ENCODE peak calls at places on chromosomes 2 and 18, in five cellular contexts. N is GM23248; I is endodermal cell; R is CD4-positive, alpha-beta memory T cell; W is spleen. B is an unnamed sample.
A peak's percentile ranks its signal among the peaks of the same experiment; 100 is the strongest.

GRCh38 chr2:8049851-8050571 is 631.8 kb upstream of the ID2 start:
- DNase-seq in N (no peak), I (no peak), R (no peak), W (no peak), B (no peak)

GRCh38 chr2:173231042-173231441 is 123.6 kb upstream of the CDCA7 start:
- DNase-seq in N (no peak), I (no peak), R (no peak), W (no peak), B (no peak)

GRCh38 chr2:36653155-36653554 is 43.4 kb upstream of the VIT start:
- DNase-seq in N (no peak), I (no peak), R (no peak), W (no peak), B (no peak)

GRCh38 chr2:157181234-157181633 is 76.3 kb upstream of the GALNT5 start:
- DNase-seq in N (no peak), I (no peak), R (no peak), W (no peak), B (no peak)

GRCh38 chr2:230130668-230131364 is 62.1 kb upstream of the SLC16A14 start:
- DNase-seq in N (peak; percentile 15), I (peak; percentile 60), R (no peak), W (peak; percentile 79), B (peak; percentile 66)

GRCh38 chr2:81870119-81870518 is 1565.6 kb upstream of the LRRTM1 start:
- DNase-seq in N (no peak), I (no peak), R (no peak), W (no peak), B (no peak)

GRCh38 chr2:237154050-237154638 is 68.5 kb downstream of the COPS8 start:
- DNase-seq in N (peak; percentile 65), I (peak; percentile 88), R (peak; percentile 57), W (no peak), B (no peak)

GRCh38 chr2:27212626-27213471 is 781 bp upstream of the SLC5A6 start:
- DNase-seq in N (peak; percentile 86), I (no peak), R (peak; percentile 75), W (no peak), B (no peak)

GRCh38 chr18:57084331-57085298 is 62.3 kb upstream of the BOD1L2 start:
- DNase-seq in N (no peak), I (no peak), R (no peak), W (no peak), B (no peak)

DNA sequence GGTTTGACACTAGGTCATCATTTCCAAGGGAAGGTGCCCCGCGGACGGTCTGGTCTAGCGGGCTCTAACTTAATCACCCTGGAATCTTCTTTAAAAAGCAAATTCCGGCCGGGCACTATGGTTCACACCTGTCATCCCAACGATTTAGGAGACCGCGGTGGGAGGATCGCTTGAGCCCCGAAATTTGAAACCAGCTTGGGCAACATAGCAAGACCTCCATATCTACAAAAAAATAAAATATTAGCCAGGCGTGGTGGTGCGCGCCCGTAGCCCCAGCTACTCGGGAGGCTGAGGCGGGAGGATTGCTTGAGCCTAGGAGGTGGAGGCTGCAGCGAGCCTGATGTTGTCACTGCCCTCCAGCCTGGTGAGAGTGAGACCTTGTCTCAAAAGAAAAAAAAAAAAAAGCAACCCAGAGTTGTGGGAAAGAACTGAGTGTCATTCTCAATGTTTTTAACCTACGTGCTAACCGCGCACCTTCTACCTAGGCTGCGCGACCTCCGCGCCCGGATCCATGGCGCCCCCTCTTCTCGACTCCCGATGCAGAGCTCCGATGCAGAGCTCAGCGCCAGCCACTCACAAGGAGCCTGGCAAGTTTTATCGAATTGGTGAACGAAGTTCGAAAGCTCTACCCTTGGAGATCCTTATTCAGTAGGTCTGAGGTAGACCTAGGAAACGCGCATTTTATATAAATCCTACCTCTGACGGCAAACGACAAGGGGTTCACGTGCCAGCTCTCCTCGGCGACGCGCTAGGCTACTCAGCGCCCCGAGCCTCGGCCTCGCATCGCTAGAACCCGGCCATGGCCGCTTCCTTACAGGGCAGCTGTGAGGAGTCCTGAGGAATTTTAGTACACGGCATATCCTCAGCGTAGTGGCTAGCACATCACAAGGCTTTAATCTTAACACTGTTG is 877 bp upstream of the TWSG1 start:
- DNase-seq in N (peak; percentile 79), I (peak; percentile 84), R (no peak), W (peak; percentile 84), B (no peak)
- H3K27ac ChIP-seq in N (peak overlapping the region; percentile 78), I (peak overlapping the region; percentile 59), R (peak overlapping the region; percentile 49), W (peak overlapping the region; percentile 87), B (peak overlapping the region; percentile 61)

DNA sequence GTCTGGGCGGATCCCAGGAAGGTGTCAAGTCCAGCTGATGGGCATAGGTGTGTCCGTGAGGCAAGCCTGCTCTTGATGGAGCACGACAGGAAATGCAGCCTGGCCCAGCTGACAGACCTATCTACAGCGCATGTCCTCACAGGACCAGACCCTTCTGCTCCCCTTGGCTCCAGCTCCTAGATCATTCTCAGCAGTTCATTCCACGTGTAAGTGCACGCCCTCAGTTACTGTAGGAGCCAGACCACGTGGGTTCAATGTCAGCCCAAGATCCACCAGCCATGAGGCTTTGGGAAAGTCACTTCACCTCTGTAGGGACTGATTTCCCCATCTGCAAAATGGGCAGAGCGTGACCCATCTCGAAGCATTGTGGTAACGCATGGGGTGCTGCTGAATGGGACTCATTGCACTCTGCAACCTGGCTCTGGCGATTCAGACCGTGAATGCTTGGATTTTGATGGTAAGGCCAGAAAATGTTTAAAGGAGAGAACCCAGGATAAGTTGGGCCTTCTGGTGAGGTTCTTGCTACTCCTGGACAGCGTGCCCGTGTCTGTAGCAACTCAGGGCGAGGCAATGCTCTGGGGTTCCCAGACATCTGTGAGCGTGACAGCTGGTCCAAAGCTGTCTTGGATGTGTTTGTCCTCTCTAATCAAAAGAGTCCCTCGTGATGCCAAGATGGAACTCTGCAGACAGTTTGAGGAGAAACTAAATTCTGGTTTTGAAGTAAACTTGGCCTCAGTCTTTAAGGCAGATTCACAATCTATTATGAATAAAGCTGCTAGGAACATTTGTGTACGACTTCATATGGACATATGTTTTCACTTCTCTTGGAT is 47.6 kb downstream of the TMEM17 start:
- DNase-seq in N (no peak), I (no peak), R (no peak), W (no peak), B (peak; percentile 67)
- H3K4me1 ChIP-seq in N (peaks cover 19% of the 10 kb centered on the region), I (peaks cover 3% of the 10 kb centered on the region), R (peaks cover 4% of the 10 kb centered on the region), W (peaks cover 4% of the 10 kb centered on the region), B (peaks cover 21% of the 10 kb centered on the region)

GRCh38 chr2:175318542-175318941 is 137.0 kb upstream of the ATP5MC3 start:
- DNase-seq in N (no peak), I (no peak), R (no peak), W (no peak), B (no peak)
- H3K27me3 ChIP-seq in N (peaks cover 13% of the 10 kb centered on the region), I (no peaks in the 10 kb centered on the region), R (no peaks in the 10 kb centered on the region), W (peaks cover 3% of the 10 kb centered on the region), B (peaks cover 9% of the 10 kb centered on the region)

GRCh38 chr18:62850619-62851306 is 135.4 kb downstream of the PHLPP1 start:
- DNase-seq in N (no peak), I (no peak), R (no peak), W (no peak), B (no peak)

GRCh38 chr18:62848946-62849345 is 133.6 kb downstream of the PHLPP1 start:
- DNase-seq in N (peak; percentile 54), I (no peak), R (no peak), W (no peak), B (no peak)

GRCh38 chr18:62844850-62845643 is 129.7 kb downstream of the PHLPP1 start:
- DNase-seq in N (peak; percentile 3), I (no peak), R (no peak), W (no peak), B (no peak)

GRCh38 chr18:62846334-62846733 is 131.0 kb downstream of the PHLPP1 start:
- DNase-seq in N (no peak), I (no peak), R (no peak), W (no peak), B (no peak)

DNA sequence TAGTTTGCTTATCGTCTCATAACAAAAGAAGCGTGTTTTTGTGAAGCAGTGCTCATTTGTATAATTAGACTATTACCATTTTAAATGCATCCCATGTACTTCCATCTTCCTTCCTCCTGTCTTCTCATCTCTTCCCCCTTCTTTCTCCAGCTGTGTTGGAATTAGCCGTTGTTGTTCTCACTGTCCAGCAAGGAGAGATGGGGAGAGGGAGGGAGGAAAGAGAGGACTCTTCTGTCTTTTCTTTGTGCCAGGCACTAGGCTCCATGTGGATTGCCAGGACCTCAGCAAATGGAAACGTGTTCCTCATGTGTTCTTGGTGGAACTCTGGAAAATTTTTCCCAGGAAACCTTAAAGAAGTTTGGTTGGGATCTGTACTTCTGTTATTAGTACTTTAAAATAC is 131.7 kb downstream of the PHLPP1 start:
- DNase-seq in N (no peak), I (no peak), R (no peak), W (no peak), B (no peak)
- H3K27ac ChIP-seq in N (no peak overlapping the region), I (no peak overlapping the region), R (no peak overlapping the region), W (no peak overlapping the region), B (no peak overlapping the region)

GRCh38 chr2:71604709-71605085 is 151.3 kb downstream of the DYSF start:
- DNase-seq in N (no peak), I (peak; percentile 40), R (no peak), W (peak; percentile 33), B (no peak)

GRCh38 chr2:71605173-71605641 is 151.8 kb downstream of the DYSF start:
- DNase-seq in N (no peak), I (peak; percentile 41), R (no peak), W (peak; percentile 33), B (peak; percentile 9)

GRCh38 chr2:71603311-71603794 is 150.0 kb downstream of the DYSF start:
- DNase-seq in N (peak; percentile 43), I (peak; percentile 41), R (no peak), W (peak; percentile 68), B (peak; percentile 34)

GRCh38 chr2:71602581-71602980 is 149.2 kb downstream of the DYSF start:
- DNase-seq in N (no peak), I (peak; percentile 41), R (no peak), W (peak; percentile 60), B (peak; percentile 9)

DNA sequence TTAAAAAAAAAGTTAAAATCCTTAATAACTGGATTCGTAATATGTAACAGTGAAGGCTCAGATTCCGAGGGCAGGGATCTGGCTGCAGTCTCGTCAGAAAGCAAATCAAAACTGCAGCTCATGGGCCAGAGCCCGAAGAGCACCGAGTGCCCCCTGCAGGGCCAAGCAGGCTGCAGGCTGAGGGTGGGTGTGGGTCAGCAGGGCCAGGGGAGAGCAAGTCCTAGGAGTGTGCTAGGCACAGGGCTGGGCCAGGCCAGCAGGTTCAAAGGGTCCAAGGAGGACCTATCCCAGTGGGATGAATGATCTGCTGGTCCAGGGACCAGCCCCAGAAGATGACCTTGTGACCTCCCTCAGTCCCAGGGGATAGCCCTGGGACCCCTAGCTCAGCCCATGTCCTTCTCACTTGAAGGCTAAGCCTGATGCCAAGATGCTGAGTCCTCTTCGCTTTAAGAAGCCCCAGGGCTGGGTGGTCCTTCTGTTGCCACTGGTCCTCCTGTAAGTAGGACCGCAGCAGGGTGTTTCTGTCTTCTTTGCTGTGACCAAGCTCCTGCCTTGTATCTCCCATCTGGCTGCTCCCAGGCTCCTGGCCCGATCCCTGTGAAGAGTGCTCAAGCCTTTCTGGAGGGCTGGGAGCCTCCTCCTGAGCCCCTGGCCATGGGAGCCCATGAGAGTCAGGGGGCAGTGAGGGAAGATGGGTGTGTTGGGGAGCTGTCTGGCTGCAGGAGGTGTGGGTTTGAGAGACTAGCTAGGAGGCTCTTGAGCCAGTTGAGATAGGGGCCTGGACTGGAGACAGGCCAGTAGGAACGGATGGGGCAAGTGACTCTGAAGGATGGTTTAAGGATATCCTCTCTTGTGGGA is 150.7 kb downstream of the DYSF start:
- DNase-seq in N (no peak), I (peak; percentile 55), R (no peak), W (peak; percentile 64), B (peak; percentile 10)
- H3K4me1 ChIP-seq in N (peaks cover 8% of the 10 kb centered on the region), I (peaks cover 3% of the 10 kb centered on the region), R (no peaks in the 10 kb centered on the region), W (peaks cover 18% of the 10 kb centered on the region), B (peaks cover 37% of the 10 kb centered on the region)